ENCODE peak calls at places on chromosomes 1 and 21, in five cellular contexts. B is IMR-90, K is hepatocyte, Q is colonic mucosa, T is esophagus squamous epithelium. S is an unnamed sample.
A peak's percentile ranks its signal among the peaks of the same experiment; 100 is the strongest.

GRCh38 chr1:83818916-83819315 is 180.0 kb downstream of the TTLL7 start:
- DNase-seq in B (peak; percentile 3), K (peak; percentile 72), Q (peak; percentile 26), T (no peak), S (no peak)

GRCh38 chr1:43530483-43531452 is at the start of gene PTPRF:
- DNase-seq in B (peak; percentile 48), K (peak; percentile 90), Q (peak; percentile 75), T (no peak), S (no peak)

GRCh38 chr1:222653178-222653827 is 35.4 kb downstream of the MIA3 start:
- DNase-seq in B (no peak), K (no peak), Q (peak; percentile 35), T (no peak), S (no peak)

GRCh38 chr1:212118872-212119260 is 83.3 kb downstream of the DTL start:
- DNase-seq in B (no peak), K (no peak), Q (no peak), T (no peak), S (no peak)

GRCh38 chr1:180954766-180955165 is 42.1 kb downstream of the KIAA1614 start:
- DNase-seq in B (no peak), K (no peak), Q (no peak), T (no peak), S (no peak)

GRCh38 chr1:67847466-67847865 is 14.2 kb upstream of the GNG12 start:
- DNase-seq in B (peak; percentile 74), K (no peak), Q (no peak), T (no peak), S (no peak)

GRCh38 chr1:21292991-21293536 is 2.8 kb upstream of the ECE1 start:
- DNase-seq in B (no peak), K (no peak), Q (no peak), T (no peak), S (no peak)

GRCh38 chr1:192807221-192807967 is 1.4 kb upstream of the RGS2 start:
- DNase-seq in B (peak; percentile 56), K (no peak), Q (no peak), T (no peak), S (no peak)

GRCh38 chr1:112904071-112904830 is 51.7 kb downstream of the SLC16A1 start:
- DNase-seq in B (peak; percentile 77), K (peak; percentile 16), Q (no peak), T (no peak), S (no peak)

GRCh38 chr1:232435746-232436145 is 194.2 kb downstream of the SIPA1L2 start:
- DNase-seq in B (peak; percentile 70), K (peak; percentile 33), Q (no peak), T (no peak), S (no peak)

GRCh38 chr1:39453603-39454002 is 37.8 kb upstream of the BMP8A start:
- DNase-seq in B (peak; percentile 80), K (no peak), Q (peak; percentile 36), T (no peak), S (no peak)

GRCh38 chr1:71916894-71917293 is 365.4 kb downstream of the NEGR1 start:
- DNase-seq in B (no peak), K (no peak), Q (no peak), T (no peak), S (no peak)

GRCh38 chr1:158124034-158124433 is 56.7 kb upstream of the CD1D start:
- DNase-seq in B (peak; percentile 9), K (no peak), Q (no peak), T (no peak), S (no peak)

GRCh38 chr1:41221995-41222991 is 19.8 kb downstream of the SCMH1 start:
- DNase-seq in B (no peak), K (peak; percentile 25), Q (no peak), T (no peak), S (no peak)

GRCh38 chr1:44620072-44620471 is 54.2 kb downstream of the TMEM53 start:
- DNase-seq in B (no peak), K (no peak), Q (no peak), T (no peak), S (no peak)

GRCh38 chr1:162560303-162561036 is 1.1 kb upstream of the UAP1 start:
- DNase-seq in B (no peak), K (peak; percentile 49), Q (no peak), T (no peak), S (no peak)

GRCh38 chr1:66327582-66327981 is 206.4 kb upstream of the SGIP1 start:
- DNase-seq in B (no peak), K (no peak), Q (no peak), T (no peak), S (no peak)

GRCh38 chr1:179177182-179177581 is 52.3 kb downstream of the ABL2 start:
- DNase-seq in B (peak; percentile 55), K (no peak), Q (no peak), T (no peak), S (no peak)

GRCh38 chr1:4957027-4957426 is 302.6 kb downstream of the AJAP1 start:
- DNase-seq in B (no peak), K (no peak), Q (no peak), T (no peak), S (no peak)

GRCh38 chr1:2506901-2507565 is 19.4 kb downstream of the PANK4 start:
- DNase-seq in B (no peak), K (no peak), Q (no peak), T (no peak), S (no peak)

GRCh38 chr1:15101112-15101760 is 52.3 kb upstream of the TMEM51 start:
- DNase-seq in B (no peak), K (no peak), Q (no peak), T (no peak), S (no peak)

GRCh38 chr1:226665505-226666163 is 73.4 kb downstream of the ITPKB start:
- DNase-seq in B (no peak), K (no peak), Q (no peak), T (no peak), S (no peak)

GRCh38 chr1:226662704-226663326 is 76.3 kb downstream of the ITPKB start:
- DNase-seq in B (peak; percentile 100), K (peak; percentile 82), Q (peak; percentile 65), T (peak; percentile 72), S (no peak)

GRCh38 chr1:226666164-226666506 is 72.9 kb downstream of the ITPKB start:
- DNase-seq in B (no peak), K (no peak), Q (no peak), T (no peak), S (no peak)

GRCh38 chr1:226663327-226663704 is 75.8 kb downstream of the ITPKB start:
- DNase-seq in B (no peak), K (no peak), Q (no peak), T (no peak), S (no peak)

GRCh38 chr1:226664413-226665101 is 74.5 kb downstream of the ITPKB start:
- DNase-seq in B (peak; percentile 94), K (peak; percentile 45), Q (no peak), T (no peak), S (no peak)
- H3K4me3 ChIP-seq in B (no peak overlapping the region), K (no peak overlapping the region), Q (no peak overlapping the region), T (no peak overlapping the region), S (no peak overlapping the region)

DNA sequence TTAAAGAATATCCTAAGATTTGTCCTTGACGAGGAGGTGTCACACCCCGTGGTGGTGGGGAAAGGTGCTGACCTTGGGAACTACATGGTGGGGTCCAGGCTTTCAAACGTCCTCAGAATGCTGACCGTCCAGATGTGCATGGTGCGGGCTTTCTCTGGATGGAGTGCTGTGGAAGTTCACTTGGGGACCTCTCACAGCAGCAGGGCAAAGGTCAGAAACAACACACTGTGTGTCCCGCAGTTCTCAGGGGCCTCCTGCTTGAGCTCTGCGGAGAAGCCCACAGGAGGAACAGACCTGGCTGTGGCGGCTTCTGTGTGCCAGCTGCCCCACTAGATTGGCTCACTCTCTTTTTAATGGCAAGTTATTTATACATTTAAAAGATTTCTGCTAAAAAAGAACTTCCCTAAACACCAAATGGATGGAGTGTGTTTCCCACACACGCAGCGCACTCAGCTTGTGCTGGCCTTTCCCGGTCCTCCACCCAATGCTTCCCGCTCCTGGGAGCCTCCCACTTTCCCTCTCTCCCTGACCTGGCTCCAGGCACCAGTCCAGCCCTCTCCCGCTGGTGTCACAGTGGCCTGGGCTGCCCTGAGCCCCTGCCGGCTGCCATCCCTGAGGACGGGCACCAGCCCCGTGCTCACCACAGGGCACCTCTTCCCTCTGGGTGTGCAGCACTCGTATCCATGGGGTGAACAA is 68.2 kb downstream of the SLC37A1 start:
- DNase-seq in B (no peak), K (no peak), Q (no peak), T (no peak), S (no peak)
- TF ChIP-seq CTCF in B (no peak), K (no peak), Q (no peak), T (no peak), S (no peak)

DNA sequence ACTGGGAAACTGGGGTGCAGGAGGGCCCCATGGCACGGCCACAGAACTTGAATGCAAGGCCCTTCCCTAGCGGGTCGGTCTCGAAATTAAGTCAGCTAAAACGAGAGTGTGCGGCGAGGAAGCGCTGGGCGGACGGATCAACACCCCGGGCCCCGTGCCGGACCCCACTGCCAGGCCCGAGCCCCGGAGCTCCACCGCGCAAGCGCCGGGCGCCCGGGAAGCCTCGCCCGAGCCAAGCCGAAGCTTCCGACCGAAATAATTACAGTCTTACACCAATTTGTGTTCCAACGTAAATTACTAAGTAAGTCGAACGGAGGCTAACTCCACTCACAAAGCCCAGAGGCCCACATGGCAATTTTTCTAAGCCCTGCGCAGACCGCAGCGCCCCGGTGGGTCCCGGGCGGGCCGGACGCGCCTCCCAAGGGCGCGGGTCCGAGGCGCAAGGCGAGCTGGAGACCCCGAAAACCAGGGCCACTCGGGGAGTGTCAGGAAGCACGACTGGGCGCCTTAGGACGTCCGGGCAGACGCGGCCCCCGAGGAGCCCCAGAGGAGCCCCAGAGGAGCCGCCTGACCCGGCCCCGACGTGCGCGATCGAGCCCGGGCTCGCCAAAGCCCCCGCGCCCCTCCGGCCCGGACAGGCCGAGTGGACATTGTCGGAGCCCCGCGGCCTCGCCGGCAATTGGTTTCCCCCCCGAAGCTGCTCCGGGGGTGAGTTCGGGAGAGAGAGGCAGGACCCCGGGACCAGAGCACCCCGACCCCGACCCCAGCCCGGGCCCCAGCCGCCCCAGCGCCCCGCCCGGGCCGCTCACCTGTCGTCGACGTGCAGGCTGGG is 585 bp downstream of the RIPK4 start:
- DNase-seq in B (no peak), K (no peak), Q (no peak), T (no peak), S (no peak)
- H3K4me3 ChIP-seq in B (no peak overlapping the region), K (peak overlapping the region; percentile 51), Q (peak overlapping the region; percentile 60), T (peak overlapping the region; percentile 63), S (peak overlapping the region; percentile 69)

GRCh38 chr21:33424214-33424613 is 21.0 kb downstream of the IFNGR2 start:
- DNase-seq in B (no peak), K (no peak), Q (no peak), T (no peak), S (no peak)
- TF ChIP-seq CTCF in B (no peak), K (no peak), Q (no peak), T (no peak), S (no peak)

DNA sequence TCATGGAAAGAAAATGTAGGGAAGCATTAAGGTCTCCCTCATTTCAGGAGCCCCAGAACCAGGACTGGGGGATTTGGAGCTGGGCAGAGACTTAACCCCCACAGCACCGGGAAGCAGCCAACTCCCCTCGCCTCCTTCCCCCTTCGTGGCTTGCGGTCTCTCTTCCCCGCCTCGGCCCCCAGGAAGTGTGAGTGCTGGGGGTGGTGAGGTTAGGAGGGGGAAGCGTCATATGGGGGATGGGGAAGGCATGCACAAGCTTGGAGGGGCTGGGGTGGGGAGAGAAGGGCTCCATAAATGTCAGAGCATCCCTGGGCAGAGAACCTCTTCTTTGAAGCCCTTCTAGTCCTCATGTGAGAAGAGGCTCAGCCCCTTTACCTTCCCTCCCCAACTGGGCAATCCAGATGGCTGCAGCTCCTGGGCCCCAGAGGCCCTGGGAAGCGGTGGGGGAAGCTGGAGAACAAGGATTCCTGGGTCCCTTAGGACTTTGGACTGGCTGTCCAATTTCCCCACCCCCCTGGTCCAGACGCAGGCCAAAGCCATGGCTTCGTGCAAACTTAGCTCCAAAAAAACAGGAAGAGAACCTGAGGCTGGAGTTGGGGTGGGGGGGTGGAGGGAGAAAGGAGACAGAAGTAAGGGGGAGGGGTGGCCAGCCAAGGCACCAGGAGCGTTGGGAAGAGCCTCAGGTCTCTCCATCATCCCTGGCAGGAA is 7.8 kb downstream of the ZBTB7B start:
- DNase-seq in B (no peak), K (no peak), Q (peak; percentile 37), T (no peak), S (no peak)
- H3K4me3 ChIP-seq in B (no peak overlapping the region), K (no peak overlapping the region), Q (peak overlapping the region; percentile 41), T (peak overlapping the region; percentile 67), S (no peak overlapping the region)

S was measured in LNCaP clone FGC.